ENCODE peak calls at places on chromosomes 2 and 18, in six cellular contexts. One of them, this sample, is unnamed.

GRCh38 chr18:35581555-35582309 is at the start of gene GALNT1:
- DNase-seq in GM06990: peak; percentile 56
- DNase-seq in upper lobe of right lung: peak; percentile 72
- DNase-seq in Panc1: no peak
- DNase-seq in HFF-Myc: no peak
- DNase-seq in brain microvascular endothelial cell: no peak
- DNase-seq in this sample: no peak

GRCh38 chr2:219425238-219426067 is 7.3 kb downstream of the DES start:
- DNase-seq in GM06990: no peak
- DNase-seq in upper lobe of right lung: no peak
- DNase-seq in Panc1: no peak
- DNase-seq in HFF-Myc: no peak
- DNase-seq in brain microvascular endothelial cell: no peak
- DNase-seq in this sample: no peak

GRCh38 chr2:119230630-119231185 is 7.1 kb downstream of the STEAP3 start:
- DNase-seq in GM06990: no peak
- DNase-seq in upper lobe of right lung: no peak
- DNase-seq in Panc1: no peak
- DNase-seq in HFF-Myc: no peak
- DNase-seq in brain microvascular endothelial cell: peak; percentile 64
- DNase-seq in this sample: no peak

GRCh38 chr2:210337159-210337558 is 22.2 kb upstream of the MYL1 start:
- DNase-seq in GM06990: no peak
- DNase-seq in upper lobe of right lung: no peak
- DNase-seq in Panc1: no peak
- DNase-seq in HFF-Myc: no peak
- DNase-seq in brain microvascular endothelial cell: no peak
- DNase-seq in this sample: no peak

GRCh38 chr2:8249191-8249590 is 432.7 kb upstream of the ID2 start:
- DNase-seq in GM06990: no peak
- DNase-seq in upper lobe of right lung: no peak
- DNase-seq in Panc1: no peak
- DNase-seq in HFF-Myc: no peak
- DNase-seq in brain microvascular endothelial cell: no peak
- DNase-seq in this sample: no peak

GRCh38 chr2:232892843-232893242 is 22.8 kb downstream of the SNORC start:
- DNase-seq in GM06990: no peak
- DNase-seq in upper lobe of right lung: peak; percentile 47
- DNase-seq in Panc1: no peak
- DNase-seq in HFF-Myc: no peak
- DNase-seq in brain microvascular endothelial cell: no peak
- DNase-seq in this sample: no peak

GRCh38 chr18:9069482-9070059 is 32.9 kb upstream of the NDUFV2 start:
- DNase-seq in GM06990: peak; percentile 61
- DNase-seq in upper lobe of right lung: no peak
- DNase-seq in Panc1: no peak
- DNase-seq in HFF-Myc: no peak
- DNase-seq in brain microvascular endothelial cell: no peak
- DNase-seq in this sample: no peak

GRCh38 chr2:24883946-24884345 is 36.1 kb downstream of the ADCY3 start:
- DNase-seq in GM06990: no peak
- DNase-seq in upper lobe of right lung: no peak
- DNase-seq in Panc1: no peak
- DNase-seq in HFF-Myc: no peak
- DNase-seq in brain microvascular endothelial cell: no peak
- DNase-seq in this sample: peak; percentile 59

GRCh38 chr2:204027105-204027504 is 90.5 kb downstream of the ICOS start:
- DNase-seq in GM06990: peak; percentile 34
- DNase-seq in upper lobe of right lung: no peak
- DNase-seq in Panc1: no peak
- DNase-seq in HFF-Myc: peak; percentile 39
- DNase-seq in brain microvascular endothelial cell: peak; percentile 58
- DNase-seq in this sample: no peak

GRCh38 chr2:47309952-47310800 is 92.8 kb upstream of the MSH2 start:
- DNase-seq in GM06990: peak; percentile 89
- DNase-seq in upper lobe of right lung: no peak
- DNase-seq in Panc1: no peak
- DNase-seq in HFF-Myc: no peak
- DNase-seq in brain microvascular endothelial cell: no peak
- DNase-seq in this sample: no peak

GRCh38 chr2:25421289-25421688 is 79.6 kb upstream of the DNMT3A start:
- DNase-seq in GM06990: no peak
- DNase-seq in upper lobe of right lung: no peak
- DNase-seq in Panc1: no peak
- DNase-seq in HFF-Myc: no peak
- DNase-seq in brain microvascular endothelial cell: no peak
- DNase-seq in this sample: no peak

GRCh38 chr2:25237764-25238163 is 69.4 kb upstream of the POMC start:
- DNase-seq in GM06990: no peak
- DNase-seq in upper lobe of right lung: no peak
- DNase-seq in Panc1: no peak
- DNase-seq in HFF-Myc: no peak
- DNase-seq in brain microvascular endothelial cell: no peak
- DNase-seq in this sample: no peak

GRCh38 chr2:186590538-186591441 is 934 bp downstream of the ITGAV start:
- DNase-seq in GM06990: peak; percentile 24
- DNase-seq in upper lobe of right lung: no peak
- DNase-seq in Panc1: no peak
- DNase-seq in HFF-Myc: no peak
- DNase-seq in brain microvascular endothelial cell: peak; percentile 59
- DNase-seq in this sample: no peak

GRCh38 chr2:60484080-60484737 is 69.2 kb downstream of the BCL11A start:
- DNase-seq in GM06990: no peak
- DNase-seq in upper lobe of right lung: no peak
- DNase-seq in Panc1: no peak
- DNase-seq in HFF-Myc: no peak
- DNase-seq in brain microvascular endothelial cell: peak; percentile 79
- DNase-seq in this sample: no peak
- H3K4me3 ChIP-seq in GM06990: no peak overlapping the region
- H3K4me3 ChIP-seq in upper lobe of right lung: no peak overlapping the region
- H3K4me3 ChIP-seq in Panc1: no peak overlapping the region
- H3K4me3 ChIP-seq in HFF-Myc: no peak overlapping the region
- H3K4me3 ChIP-seq in brain microvascular endothelial cell: no peak overlapping the region
- H3K4me3 ChIP-seq in this sample: no peak overlapping the region

DNA sequence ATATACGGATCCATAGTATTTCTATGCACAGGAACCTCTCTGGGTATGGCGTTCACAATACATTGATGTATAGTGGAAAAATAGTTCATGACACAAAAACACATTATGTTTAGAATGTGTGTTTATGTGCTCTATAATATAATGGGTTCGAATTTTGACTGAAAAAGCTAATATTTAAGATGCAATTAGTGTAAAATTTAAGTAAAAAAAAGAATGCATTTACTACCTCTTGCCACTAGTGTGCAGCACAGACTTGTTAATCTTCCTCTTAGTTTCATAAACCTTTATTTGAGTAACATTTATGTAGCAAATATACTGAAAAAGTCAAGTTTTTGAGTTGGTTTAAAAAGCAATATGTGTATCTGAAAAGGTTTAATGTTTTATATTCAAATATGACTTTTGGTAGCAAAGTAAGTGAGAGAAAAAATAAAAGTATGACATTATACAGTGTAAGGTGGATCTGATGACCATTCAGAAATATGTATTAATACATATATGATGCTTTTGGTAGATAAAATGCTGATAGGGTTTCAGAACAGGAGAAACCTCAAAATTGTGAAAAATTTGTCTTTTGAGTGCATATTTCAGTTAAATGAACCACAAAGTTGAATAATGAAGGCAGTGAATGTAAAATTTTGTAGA is 49.5 kb downstream of the CCDC102B start:
- DNase-seq in GM06990: peak; percentile 1
- DNase-seq in upper lobe of right lung: no peak
- DNase-seq in Panc1: no peak
- DNase-seq in HFF-Myc: no peak
- DNase-seq in brain microvascular endothelial cell: no peak
- DNase-seq in this sample: no peak
- TF ChIP-seq CTCF in GM06990: peak; percentile 54
- TF ChIP-seq CTCF in upper lobe of right lung: peak; percentile 65
- TF ChIP-seq CTCF in Panc1: peak; percentile 38
- TF ChIP-seq CTCF in HFF-Myc: peak; percentile 48
- TF ChIP-seq CTCF in brain microvascular endothelial cell: peak; percentile 57
- TF ChIP-seq CTCF in this sample: peak; percentile 58

DNA sequence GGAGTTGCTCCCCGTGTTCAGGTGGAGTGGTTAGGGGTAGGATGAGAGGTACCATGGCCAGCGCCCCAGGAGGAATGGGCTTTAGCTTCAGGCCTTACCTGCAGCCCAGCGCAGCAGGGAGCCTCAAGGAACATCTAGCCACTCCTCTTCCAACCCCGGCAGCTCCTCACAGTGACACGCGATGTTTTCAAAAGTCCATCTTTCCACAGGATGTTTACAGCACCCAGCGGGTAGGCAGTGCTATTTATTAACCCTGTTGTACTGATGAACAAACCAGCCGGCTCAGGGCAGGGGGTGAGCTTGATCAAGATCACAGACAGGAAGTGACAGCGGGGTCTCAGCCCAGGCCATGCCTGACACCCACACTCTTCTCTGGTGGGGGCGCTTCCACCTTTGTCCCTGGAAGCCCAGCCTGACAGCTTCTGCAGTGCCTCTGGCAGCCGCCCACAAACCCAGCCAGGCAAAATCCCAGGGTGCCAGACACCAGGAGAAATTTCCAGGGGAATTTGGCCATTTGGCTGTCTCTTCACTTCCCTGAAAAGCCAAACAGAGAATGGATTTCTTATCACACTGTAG is 18.4 kb upstream of the PRLH start:
- DNase-seq in GM06990: no peak
- DNase-seq in upper lobe of right lung: no peak
- DNase-seq in Panc1: no peak
- DNase-seq in HFF-Myc: no peak
- DNase-seq in brain microvascular endothelial cell: no peak
- DNase-seq in this sample: no peak
- H3K4me3 ChIP-seq in GM06990: no peak overlapping the region
- H3K4me3 ChIP-seq in upper lobe of right lung: no peak overlapping the region
- H3K4me3 ChIP-seq in Panc1: no peak overlapping the region
- H3K4me3 ChIP-seq in HFF-Myc: no peak overlapping the region
- H3K4me3 ChIP-seq in brain microvascular endothelial cell: no peak overlapping the region
- H3K4me3 ChIP-seq in this sample: no peak overlapping the region

GRCh38 chr2:196640031-196640548 is 575 bp downstream of the CCDC150 start:
- DNase-seq in GM06990: no peak
- DNase-seq in upper lobe of right lung: no peak
- DNase-seq in Panc1: no peak
- DNase-seq in HFF-Myc: no peak
- DNase-seq in brain microvascular endothelial cell: no peak
- DNase-seq in this sample: no peak

GRCh38 chr2:196638765-196639164 is 750 bp upstream of the CCDC150 start:
- DNase-seq in GM06990: no peak
- DNase-seq in upper lobe of right lung: no peak
- DNase-seq in Panc1: no peak
- DNase-seq in HFF-Myc: no peak
- DNase-seq in brain microvascular endothelial cell: no peak
- DNase-seq in this sample: no peak

GRCh38 chr2:196635156-196635555 is 4.4 kb upstream of the CCDC150 start:
- DNase-seq in GM06990: no peak
- DNase-seq in upper lobe of right lung: no peak
- DNase-seq in Panc1: no peak
- DNase-seq in HFF-Myc: peak; percentile 3
- DNase-seq in brain microvascular endothelial cell: no peak
- DNase-seq in this sample: no peak

DNA sequence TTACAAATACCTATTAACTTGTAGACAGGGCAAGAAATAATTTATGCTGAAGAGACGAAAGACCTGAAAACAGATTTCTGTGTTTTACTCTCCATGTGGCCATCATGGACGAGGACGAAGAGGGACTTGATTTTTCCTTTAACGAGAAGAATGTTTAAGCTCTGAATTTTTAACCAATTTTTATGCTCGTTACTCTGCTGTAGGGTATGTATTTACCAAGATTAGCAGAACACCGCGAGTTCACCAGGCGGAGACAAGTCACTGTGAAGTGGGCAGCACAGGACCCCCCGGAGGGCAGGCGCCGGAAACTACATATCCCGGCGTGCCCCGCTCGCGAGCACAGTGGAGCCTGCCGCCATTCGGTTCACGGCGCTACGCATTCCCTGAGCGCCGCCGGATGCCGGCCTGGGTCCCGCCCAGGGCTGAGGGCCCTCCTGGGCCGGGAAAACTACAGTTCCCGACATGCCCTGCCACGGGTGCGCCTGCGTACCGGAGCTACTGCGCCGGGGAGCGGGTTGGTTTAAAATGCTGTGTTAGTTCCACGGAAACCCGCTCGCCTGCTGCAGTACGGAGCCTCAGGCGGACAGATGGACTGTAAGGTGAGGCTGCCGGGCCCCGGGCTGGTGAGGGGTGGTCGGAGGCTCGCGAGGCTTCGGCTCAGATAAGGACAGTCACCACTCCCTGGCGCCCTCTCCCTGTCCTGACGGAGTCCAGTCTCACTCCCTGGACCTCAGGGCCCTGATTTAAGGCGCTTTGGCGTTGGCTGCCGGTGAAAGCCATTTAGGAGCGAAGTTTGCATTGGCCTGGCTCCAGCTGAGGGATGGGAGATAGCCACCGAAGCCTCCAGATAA is at the start of gene CCDC150:
- DNase-seq in GM06990: peak; percentile 94
- DNase-seq in upper lobe of right lung: peak; percentile 96
- DNase-seq in Panc1: peak; percentile 75
- DNase-seq in HFF-Myc: peak; percentile 77
- DNase-seq in brain microvascular endothelial cell: peak; percentile 94
- DNase-seq in this sample: peak; percentile 72
- TF ChIP-seq CTCF in GM06990: no peak
- TF ChIP-seq CTCF in upper lobe of right lung: no peak
- TF ChIP-seq CTCF in Panc1: peak; percentile 55
- TF ChIP-seq CTCF in HFF-Myc: no peak
- TF ChIP-seq CTCF in brain microvascular endothelial cell: peak; percentile 51
- TF ChIP-seq CTCF in this sample: peak; percentile 23

DNA sequence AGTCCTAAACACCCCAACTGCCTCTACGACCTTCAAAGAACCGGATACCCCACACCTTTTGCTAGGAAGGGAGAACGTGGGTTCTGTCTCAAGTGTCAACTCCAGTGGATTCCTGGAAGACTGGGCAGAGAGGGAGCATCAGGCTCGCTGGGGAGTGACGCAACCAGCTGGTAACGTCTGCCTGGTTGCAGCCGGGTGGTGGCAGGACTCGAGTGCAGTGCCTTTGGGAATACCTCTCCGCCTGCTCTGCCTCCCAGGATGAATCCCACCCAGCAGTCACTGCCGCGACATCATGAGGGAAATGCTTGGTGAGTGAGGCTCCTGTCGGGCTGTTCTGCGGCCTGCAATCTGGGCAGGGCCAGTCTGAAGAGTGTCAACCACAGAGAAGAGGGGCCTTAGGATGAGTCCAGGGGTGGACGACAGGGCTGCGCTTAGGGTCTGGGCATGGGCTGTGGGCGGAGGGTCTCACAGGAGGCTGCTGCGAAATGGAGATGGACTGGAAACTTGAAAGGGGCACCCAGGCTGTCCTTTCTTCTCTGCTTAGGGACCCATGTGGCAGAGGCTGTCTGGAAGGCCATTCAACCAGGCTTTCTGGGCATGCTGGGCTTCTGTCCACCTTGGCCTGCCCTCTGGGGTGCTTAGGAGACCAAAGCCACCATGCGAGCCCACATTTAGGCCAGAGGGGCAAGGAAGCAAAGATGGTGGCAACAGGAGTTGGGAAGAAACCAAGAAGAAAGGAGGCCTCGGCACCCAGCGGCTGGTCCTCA is 12.9 kb downstream of the GPR17 start:
- DNase-seq in GM06990: no peak
- DNase-seq in upper lobe of right lung: peak; percentile 54
- DNase-seq in Panc1: no peak
- DNase-seq in HFF-Myc: no peak
- DNase-seq in brain microvascular endothelial cell: no peak
- DNase-seq in this sample: no peak
- H3K4me3 ChIP-seq in GM06990: no peak overlapping the region
- H3K4me3 ChIP-seq in upper lobe of right lung: no peak overlapping the region
- H3K4me3 ChIP-seq in Panc1: no peak overlapping the region
- H3K4me3 ChIP-seq in HFF-Myc: no peak overlapping the region
- H3K4me3 ChIP-seq in brain microvascular endothelial cell: no peak overlapping the region
- H3K4me3 ChIP-seq in this sample: no peak overlapping the region